ENCODE peak calls at places on chromosome 16, in eight cellular contexts. P is RWPE2; X is tibial nerve; I is NCI-H2081; Y is activated CD4-positive, alpha-beta T cell treated with anti-CD3 and anti-CD28 coated beads for 24 hours; O is stimulated activated CD4-positive, alpha-beta T cell treated with anti-CD3 and anti-CD28 coated beads, Interleukin-4, amount 100 ng/mL, for 48 hours; W is foreskin fibroblast; G is lower leg skin. S is an unnamed sample.

GRCh38 chr16:87043273-87044030 is 273.7 kb downstream of the C16orf95 start:
- DNase-seq in W (peak), Y (no peak), I (no peak), P (no peak), X (no peak), O (no peak), G (no peak), S (no peak)

GRCh38 chr16:64627288-64627687 is 494.6 kb downstream of the CDH11 start:
- DNase-seq in I (no peak), W (no peak), P (no peak), Y (no peak), X (no peak), O (no peak), G (no peak), S (no peak)

GRCh38 chr16:81604960-81605383 is 160.4 kb downstream of the CMIP start:
- DNase-seq in W (peak), G (no peak), X (no peak), I (peak), P (no peak), Y (no peak), O (no peak), S (no peak)

GRCh38 chr16:85448557-85449194 is 164.4 kb upstream of the GSE1 start:
- DNase-seq in W (no peak), G (no peak), I (peak), X (no peak), P (no peak), Y (no peak), O (no peak), S (no peak)

GRCh38 chr16:53768593-53768992 is 64.6 kb downstream of the FTO start:
- DNase-seq in Y (no peak), W (peak), G (no peak), P (no peak), I (no peak), O (no peak), X (no peak), S (no peak)

GRCh38 chr16:1486551-1487390 is 2.0 kb downstream of the PTX4 start:
- DNase-seq in W (no peak), Y (no peak), G (no peak), P (no peak), X (no peak), O (no peak), I (no peak), S (no peak)

GRCh38 chr16:10940501-10941079 is 1.7 kb downstream of the DEXI start:
- DNase-seq in P (no peak), Y (no peak), G (no peak), X (no peak), I (no peak), W (no peak), O (no peak), S (no peak)

GRCh38 chr16:85245307-85246172 is 133.3 kb upstream of the CIBAR2 start:
- DNase-seq in P (no peak), O (peak), G (no peak), W (peak), X (peak), Y (peak), I (peak), S (no peak)

GRCh38 chr16:4178468-4179010 is 62.3 kb upstream of the ADCY9 start:
- DNase-seq in P (no peak), W (no peak), X (no peak), Y (no peak), I (no peak), O (no peak), G (no peak), S (no peak)

GRCh38 chr16:19844945-19845641 is 39.6 kb downstream of the GPRC5B start:
- DNase-seq in G (peak), I (no peak), W (peak), O (no peak), X (no peak), Y (no peak), P (no peak), S (peak)

S was measured in suprapubic skin.